ENCODE peak calls at places on chromosomes 1 and 21, in five cellular contexts. Q is CD8-positive, alpha-beta T cell; T is IMR-90; E is adrenal gland; S is HCT116. C is an unnamed sample.

GRCh38 chr1:228792601-228793000 is 57.3 kb downstream of the RHOU start:
- DNase-seq in S (no peak), T (no peak), E (no peak), Q (no peak), C (no peak)

GRCh38 chr1:174428033-174428432 is 19.7 kb upstream of the GPR52 start:
- DNase-seq in Q (no peak), S (no peak), E (no peak), T (no peak), C (no peak)

GRCh38 chr1:156282143-156282478 is 514 bp downstream of the SMG5 start:
- DNase-seq in Q (no peak), T (no peak), S (peak; percentile 48), E (no peak), C (peak; percentile 33)

GRCh38 chr1:234326493-234327366 is 46.5 kb upstream of the COA6 start:
- DNase-seq in Q (peak; percentile 55), T (peak; percentile 43), E (peak; percentile 69), S (peak; percentile 19), C (peak; percentile 74)

GRCh38 chr1:112870887-112871646 is 84.9 kb downstream of the SLC16A1 start:
- DNase-seq in S (no peak), T (no peak), E (no peak), Q (no peak), C (no peak)

GRCh38 chr21:14945176-14945575 is 119.6 kb downstream of the NRIP1 start:
- DNase-seq in Q (no peak), T (no peak), E (no peak), S (no peak), C (no peak)

GRCh38 chr1:184824716-184825323 is 70.2 kb upstream of the EDEM3 start:
- DNase-seq in S (no peak), E (no peak), T (no peak), Q (no peak), C (no peak)

GRCh38 chr1:248691567-248692155 is 10.9 kb downstream of the OR14I1 start:
- DNase-seq in S (no peak), Q (no peak), E (no peak), T (no peak), C (peak; percentile 80)

DNA sequence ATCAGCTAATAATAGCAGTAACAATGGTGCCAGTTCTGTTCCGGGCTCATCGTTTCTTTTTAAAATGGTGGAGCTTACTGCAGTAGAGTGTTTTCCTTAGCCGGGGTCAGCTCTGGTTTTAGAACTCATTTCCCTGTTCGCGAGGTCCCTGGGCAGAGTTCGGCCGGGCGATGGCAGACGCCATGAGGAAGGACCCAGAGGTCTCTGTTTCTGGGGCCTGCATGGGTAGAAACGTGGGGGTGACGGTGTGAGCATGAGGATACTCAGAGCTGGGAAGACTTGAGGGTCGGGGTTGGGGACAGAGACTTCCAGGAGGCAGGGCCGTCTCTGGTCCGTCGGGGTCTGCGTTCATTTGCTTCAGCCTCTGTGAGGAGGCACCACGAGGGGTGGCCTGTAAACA is 38.8 kb downstream of the PRKCZ start:
- DNase-seq in E (no peak), Q (no peak), S (no peak), T (no peak), C (no peak)
- H3K4me3 ChIP-seq in E (no peak overlapping the region), Q (no peak overlapping the region), S (no peak overlapping the region), T (no peak overlapping the region), C (no peak overlapping the region)

GRCh38 chr1:224734261-224734935 is 118.3 kb downstream of the CNIH3 start:
- DNase-seq in Q (no peak), E (no peak), S (no peak), T (no peak), C (no peak)

GRCh38 chr1:224737353-224737727 is 121.2 kb downstream of the CNIH3 start:
- DNase-seq in Q (no peak), T (no peak), S (no peak), E (no peak), C (no peak)

GRCh38 chr1:224736619-224737352 is 120.7 kb downstream of the CNIH3 start:
- DNase-seq in Q (no peak), E (no peak), S (no peak), T (peak; percentile 19), C (peak; percentile 24)

GRCh38 chr1:224733021-224733911 is 117.1 kb downstream of the CNIH3 start:
- DNase-seq in E (peak; percentile 80), T (peak; percentile 25), Q (no peak), S (no peak), C (peak; percentile 29)

DNA sequence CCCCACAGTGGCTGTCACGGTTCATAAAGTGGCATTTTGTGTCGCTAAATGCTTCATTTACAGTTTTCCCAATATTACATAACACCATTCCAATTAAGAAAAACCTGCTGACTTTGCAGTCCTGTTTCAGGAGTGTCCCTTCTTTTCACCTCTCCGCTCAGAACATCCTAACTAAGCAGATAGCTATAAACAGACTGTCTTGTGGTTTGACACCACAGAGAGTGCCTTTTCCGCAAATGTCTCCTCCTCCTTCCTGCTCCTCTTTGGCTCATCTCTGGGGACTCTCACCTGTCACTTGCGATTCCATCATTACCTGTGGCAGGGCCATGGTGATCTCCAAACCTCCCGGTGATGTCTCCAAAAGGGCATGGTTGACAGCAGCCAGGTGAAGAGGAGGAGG is 119.0 kb downstream of the CNIH3 start:
- DNase-seq in Q (no peak), T (no peak), S (no peak), E (no peak), C (no peak)
- H3K4me1 ChIP-seq in Q (peaks cover 11% of the 10 kb centered on the region), T (peaks cover 11% of the 10 kb centered on the region), S (no peaks in the 10 kb centered on the region), E (no peaks in the 10 kb centered on the region), C (peaks cover 3% of the 10 kb centered on the region)

GRCh38 chr1:203678943-203679661 is 52.5 kb downstream of the ATP2B4 start:
- DNase-seq in E (no peak), S (no peak), T (no peak), Q (no peak), C (no peak)

GRCh38 chr1:203677771-203678170 is 51.1 kb downstream of the ATP2B4 start:
- DNase-seq in T (no peak), E (no peak), Q (no peak), S (no peak), C (no peak)

GRCh38 chr1:203675596-203676347 is 49.1 kb downstream of the ATP2B4 start:
- DNase-seq in E (no peak), S (no peak), Q (no peak), T (no peak), C (no peak)

GRCh38 chr1:203673550-203674411 is 47.1 kb downstream of the ATP2B4 start:
- DNase-seq in Q (peak; percentile 43), T (peak; percentile 97), S (peak; percentile 90), E (no peak), C (peak; percentile 53)

GRCh38 chr1:203676455-203676854 is 49.8 kb downstream of the ATP2B4 start:
- DNase-seq in S (no peak), Q (no peak), T (no peak), E (no peak), C (no peak)
- TF ChIP-seq CTCF in S (no peak), Q (no peak), T (peak; percentile 10), E (no peak), C (no peak)

GRCh38 chr1:246159290-246160227 is 347.5 kb downstream of the SMYD3 start:
- DNase-seq in E (no peak), Q (no peak), T (no peak), S (no peak), C (no peak)
- H3K4me3 ChIP-seq in E (no peak overlapping the region), Q (no peak overlapping the region), T (no peak overlapping the region), S (no peak overlapping the region), C (no peak overlapping the region)

DNA sequence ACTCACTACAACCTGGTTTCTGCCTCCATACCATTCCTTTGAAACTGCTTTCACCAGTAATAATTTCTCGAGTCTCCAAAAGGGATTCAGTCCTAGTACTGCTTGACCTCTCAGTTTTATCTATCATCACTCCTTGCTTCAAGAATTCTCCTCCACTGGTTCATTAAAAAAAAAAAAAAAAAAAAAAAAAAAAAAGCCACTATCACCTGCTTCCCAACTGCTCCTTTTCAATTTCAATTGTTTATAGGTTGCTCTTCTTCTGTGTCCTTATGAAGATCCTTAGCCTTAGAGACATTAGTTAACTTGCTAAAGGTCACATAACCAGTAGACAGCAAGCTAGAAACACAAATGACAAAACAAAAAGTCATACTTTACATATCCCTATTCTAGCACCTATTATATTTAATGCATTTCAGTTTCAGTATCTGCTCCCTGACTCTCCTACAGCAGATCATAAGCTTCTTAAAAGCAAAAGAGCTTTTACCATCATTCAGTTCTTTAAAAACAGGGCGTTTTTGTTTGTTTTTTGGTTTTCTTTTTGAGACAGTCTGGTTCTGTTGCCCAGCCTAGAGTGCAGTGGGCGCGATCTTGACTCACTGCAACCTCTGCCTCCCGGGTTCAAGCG is 7.1 kb downstream of the NRDC start:
- DNase-seq in T (no peak), E (no peak), Q (no peak), S (no peak), C (no peak)
- H3K4me1 ChIP-seq in T (peaks cover 3% of the 10 kb centered on the region), E (peaks cover 11% of the 10 kb centered on the region), Q (peaks cover 22% of the 10 kb centered on the region), S (no peaks in the 10 kb centered on the region), C (peaks cover 13% of the 10 kb centered on the region)

GRCh38 chr1:6355621-6356020 is 37.9 kb downstream of the ACOT7 start:
- DNase-seq in E (no peak), Q (no peak), T (no peak), S (no peak), C (no peak)

GRCh38 chr1:6359568-6360496 is 33.7 kb downstream of the ACOT7 start:
- DNase-seq in T (peak; percentile 88), Q (no peak), S (no peak), E (peak; percentile 94), C (peak; percentile 80)

GRCh38 chr1:6358757-6359567 is 34.6 kb downstream of the ACOT7 start:
- DNase-seq in T (peak; percentile 86), E (peak; percentile 77), Q (no peak), S (no peak), C (no peak)

GRCh38 chr1:6358144-6358624 is 35.4 kb downstream of the ACOT7 start:
- DNase-seq in T (no peak), S (no peak), E (no peak), Q (no peak), C (no peak)

GRCh38 chr1:6357243-6357929 is 36.2 kb downstream of the ACOT7 start:
- DNase-seq in Q (no peak), T (no peak), S (no peak), E (no peak), C (no peak)
- TF ChIP-seq CTCF in Q (no peak), T (no peak), S (peak; percentile 50), E (no peak), C (no peak)

DNA sequence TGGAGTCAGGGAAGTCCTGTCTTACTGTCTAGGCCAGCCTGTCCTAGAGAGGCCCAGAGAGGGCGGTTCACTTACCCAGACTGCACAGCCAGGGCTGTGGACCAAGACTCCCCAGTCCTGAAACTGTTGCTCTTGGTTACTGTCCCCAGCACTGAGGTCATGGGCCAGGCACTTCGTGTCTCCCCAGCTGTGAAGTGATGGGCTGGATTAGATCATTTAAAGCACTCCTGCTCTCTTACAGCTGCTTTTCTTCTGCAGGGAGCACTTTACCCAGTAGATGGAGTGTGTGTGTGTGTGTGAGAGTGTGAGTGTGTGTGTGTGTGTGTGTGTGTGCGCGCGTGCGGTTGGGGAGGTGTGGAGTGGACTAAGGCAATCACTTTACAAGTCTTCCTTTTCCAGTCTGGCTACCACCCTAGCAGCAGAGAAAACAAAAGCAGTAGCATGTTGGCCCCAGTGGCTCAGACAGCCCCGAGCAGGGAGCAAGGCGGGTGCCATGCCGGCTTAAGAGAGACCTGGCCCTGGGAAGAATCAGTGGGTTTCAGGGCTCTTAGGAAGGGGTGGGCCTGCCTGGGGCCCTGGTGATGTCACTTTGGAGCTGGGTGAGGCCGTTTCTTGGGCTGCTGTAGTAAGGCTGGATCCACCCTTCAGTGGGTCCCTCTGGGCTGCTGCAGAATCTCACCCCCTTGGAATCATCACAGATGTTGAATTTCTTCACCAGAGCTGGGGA is 2.4 kb downstream of the SPSB1 start:
- DNase-seq in T (peak; percentile 76), E (no peak), Q (no peak), S (no peak), C (no peak)
- H3K4me3 ChIP-seq in T (peak overlapping the region; percentile 99), E (no peak overlapping the region), Q (no peak overlapping the region), S (no peak overlapping the region), C (no peak overlapping the region)